ENCODE peak calls at places on chromosomes 16 and 17, in four cellular contexts. L is endodermal cell, W is bronchial epithelial cell, J is RWPE1. V is an unnamed sample.

GRCh38 chr16:49754495-49755290 is 101.2 kb downstream of the ZNF423 start:
- DNase-seq in L (peak; percentile 92), W (peak; percentile 12), J (no peak), V (no peak)

GRCh38 chr17:27384261-27384701 is 72.0 kb upstream of the KSR1 start:
- DNase-seq in L (peak; percentile 58), W (peak; percentile 97), J (peak; percentile 91), V (peak; percentile 97)

GRCh38 chr16:7492122-7492521 is 159.5 kb downstream of the RBFOX1 start:
- DNase-seq in L (no peak), W (no peak), J (no peak), V (no peak)

GRCh38 chr17:75096082-75096625 is 8.4 kb downstream of the SLC16A5 start:
- DNase-seq in L (peak; percentile 83), W (peak; percentile 98), J (peak; percentile 92), V (peak; percentile 99)

GRCh38 chr17:45997624-45998023 is 1.4 kb upstream of the STH start:
- DNase-seq in L (no peak), W (no peak), J (no peak), V (no peak)

GRCh38 chr17:57114085-57114673 is 29.1 kb downstream of the AKAP1 start:
- DNase-seq in L (peak; percentile 97), W (no peak), J (peak; percentile 48), V (no peak)

GRCh38 chr16:83651871-83652270 is 155.9 kb upstream of the HSBP1 start:
- DNase-seq in L (no peak), W (no peak), J (no peak), V (no peak)

GRCh38 chr16:27764427-27764826 is 214.5 kb downstream of the KATNIP start:
- DNase-seq in L (no peak), W (no peak), J (no peak), V (no peak)

GRCh38 chr17:50556803-50557202 is 3.7 kb upstream of the CACNA1G start:
- DNase-seq in L (no peak), W (no peak), J (no peak), V (no peak)

GRCh38 chr17:49817993-49818392 is 29.5 kb downstream of the KAT7 start:
- DNase-seq in L (no peak), W (no peak), J (no peak), V (no peak)

GRCh38 chr16:46822270-46822669 is 8.7 kb downstream of the C16orf87 start:
- DNase-seq in L (no peak), W (no peak), J (no peak), V (peak; percentile 46)

GRCh38 chr16:88830250-88830649 is 18.5 kb upstream of the APRT start:
- DNase-seq in L (no peak), W (no peak), J (no peak), V (no peak)

GRCh38 chr17:33192961-33193911 is 99.9 kb downstream of the ASIC2 start:
- DNase-seq in L (peak; percentile 70), W (no peak), J (no peak), V (peak; percentile 21)

GRCh38 chr16:72621651-72622050 is 426.3 kb downstream of the ZFHX3 start:
- DNase-seq in L (no peak), W (no peak), J (no peak), V (no peak)

GRCh38 chr16:56389554-56389953 is 35.8 kb downstream of the AMFR start:
- DNase-seq in L (no peak), W (peak; percentile 83), J (peak; percentile 25), V (peak; percentile 75)

GRCh38 chr17:37019117-37019744 is 70.5 kb downstream of the AATF start:
- DNase-seq in L (no peak), W (no peak), J (no peak), V (no peak)
- TF ChIP-seq CTCF in L (no peak), W (no peak), J (no peak), V (no peak)

DNA sequence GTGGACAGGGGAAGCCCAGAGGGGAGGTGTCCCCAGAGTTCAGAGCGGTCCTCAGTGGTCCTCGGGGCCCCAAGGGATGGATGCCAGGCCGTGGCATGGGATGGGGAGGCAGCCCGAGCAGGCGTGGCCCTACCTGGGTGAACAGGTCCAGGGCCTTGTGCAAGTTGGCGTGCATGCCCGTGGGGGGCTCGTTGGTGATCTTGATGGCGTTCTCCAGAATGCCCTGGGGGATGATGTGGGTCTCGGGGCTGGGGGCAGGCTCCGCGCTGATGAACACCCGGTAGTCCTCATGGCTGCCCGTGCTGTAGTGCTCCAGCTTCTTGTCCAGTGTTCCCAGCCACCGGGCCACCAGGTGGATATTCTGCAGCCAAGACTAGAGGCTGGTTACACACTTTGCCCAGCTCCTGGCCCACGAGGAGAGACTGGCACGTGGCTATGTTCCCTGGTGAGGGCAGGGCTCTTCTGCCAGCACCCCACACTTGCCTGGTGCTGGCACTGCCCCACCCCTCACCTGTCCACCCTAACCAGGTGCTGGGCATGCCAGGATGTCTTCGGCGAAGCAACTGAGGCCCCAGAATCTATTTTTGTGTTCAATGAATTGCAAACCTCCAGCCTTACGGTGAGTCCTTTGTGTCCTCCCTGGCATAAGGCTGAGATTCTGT is 59.2 kb downstream of the PGS1 start:
- DNase-seq in L (no peak), W (no peak), J (no peak), V (no peak)
- TF ChIP-seq CTCF in L (no peak), W (no peak), J (no peak), V (no peak)

GRCh38 chr16:1561836-1562235 is 28.4 kb downstream of the TMEM204 start:
- DNase-seq in L (no peak), W (no peak), J (no peak), V (no peak)

GRCh38 chr16:1565083-1565805 is 31.8 kb downstream of the TMEM204 start:
- DNase-seq in L (no peak), W (no peak), J (no peak), V (no peak)

GRCh38 chr16:1563786-1564185 is 30.3 kb downstream of the TMEM204 start:
- DNase-seq in L (no peak), W (no peak), J (no peak), V (no peak)

GRCh38 chr16:1561266-1561665 is 27.8 kb downstream of the TMEM204 start:
- DNase-seq in L (no peak), W (no peak), J (no peak), V (no peak)

DNA sequence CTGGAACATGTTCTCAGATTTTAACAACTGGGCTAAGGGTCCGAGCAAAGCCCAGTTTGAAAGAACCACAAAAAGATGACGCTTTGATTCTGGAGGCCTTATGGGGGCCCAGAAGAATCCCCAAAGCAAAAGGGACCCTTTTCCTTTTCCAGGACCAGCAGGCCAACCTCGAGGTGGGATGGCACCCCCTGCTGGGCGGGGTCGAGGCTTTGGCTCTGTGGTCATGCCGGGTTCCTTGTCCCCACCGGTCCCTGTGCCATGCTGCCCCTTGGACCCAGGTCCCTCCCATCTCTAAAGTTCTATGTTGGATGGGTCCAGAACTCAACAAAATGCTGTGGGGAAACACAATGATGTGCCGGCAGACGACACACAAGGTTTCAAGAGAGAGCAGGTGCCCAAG is 30.9 kb downstream of the TMEM204 start:
- DNase-seq in L (no peak), W (no peak), J (no peak), V (no peak)
- TF ChIP-seq CTCF in L (no peak), W (peak; percentile 23), J (no peak), V (no peak)

GRCh38 chr17:42253601-42254000 is 22.6 kb downstream of the STAT5B start:
- DNase-seq in L (no peak), W (no peak), J (no peak), V (no peak)

GRCh38 chr17:42252528-42253172 is 23.5 kb downstream of the STAT5B start:
- DNase-seq in L (no peak), W (peak; percentile 88), J (no peak), V (peak; percentile 52)

GRCh38 chr17:42249681-42250446 is 26.3 kb downstream of the STAT5B start:
- DNase-seq in L (no peak), W (no peak), J (no peak), V (no peak)

GRCh38 chr17:42253173-42253545 is 23.0 kb downstream of the STAT5B start:
- DNase-seq in L (no peak), W (no peak), J (no peak), V (no peak)

DNA sequence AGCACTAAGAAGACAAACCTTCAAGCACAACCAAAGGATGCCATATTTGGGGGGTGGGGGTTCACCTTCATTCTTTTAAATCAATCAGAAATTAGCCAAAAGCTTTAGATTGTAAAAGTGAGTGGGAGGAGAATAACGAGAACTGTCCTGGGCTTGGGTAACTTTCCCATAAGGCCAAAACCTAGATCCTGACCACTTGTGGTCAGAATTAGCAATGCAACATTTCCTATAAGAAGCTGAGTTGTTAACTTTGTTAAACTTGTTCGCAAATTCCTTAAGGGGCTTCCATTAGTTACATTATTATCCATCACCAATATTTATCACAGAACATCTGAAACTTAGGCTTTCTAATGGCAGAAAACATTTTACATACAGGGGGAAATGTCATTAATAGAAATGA is 25.1 kb downstream of the STAT5B start:
- DNase-seq in L (no peak), W (peak; percentile 17), J (no peak), V (no peak)
- TF ChIP-seq CTCF in L (peak; percentile 66), W (no peak), J (peak; percentile 15), V (no peak)

DNA sequence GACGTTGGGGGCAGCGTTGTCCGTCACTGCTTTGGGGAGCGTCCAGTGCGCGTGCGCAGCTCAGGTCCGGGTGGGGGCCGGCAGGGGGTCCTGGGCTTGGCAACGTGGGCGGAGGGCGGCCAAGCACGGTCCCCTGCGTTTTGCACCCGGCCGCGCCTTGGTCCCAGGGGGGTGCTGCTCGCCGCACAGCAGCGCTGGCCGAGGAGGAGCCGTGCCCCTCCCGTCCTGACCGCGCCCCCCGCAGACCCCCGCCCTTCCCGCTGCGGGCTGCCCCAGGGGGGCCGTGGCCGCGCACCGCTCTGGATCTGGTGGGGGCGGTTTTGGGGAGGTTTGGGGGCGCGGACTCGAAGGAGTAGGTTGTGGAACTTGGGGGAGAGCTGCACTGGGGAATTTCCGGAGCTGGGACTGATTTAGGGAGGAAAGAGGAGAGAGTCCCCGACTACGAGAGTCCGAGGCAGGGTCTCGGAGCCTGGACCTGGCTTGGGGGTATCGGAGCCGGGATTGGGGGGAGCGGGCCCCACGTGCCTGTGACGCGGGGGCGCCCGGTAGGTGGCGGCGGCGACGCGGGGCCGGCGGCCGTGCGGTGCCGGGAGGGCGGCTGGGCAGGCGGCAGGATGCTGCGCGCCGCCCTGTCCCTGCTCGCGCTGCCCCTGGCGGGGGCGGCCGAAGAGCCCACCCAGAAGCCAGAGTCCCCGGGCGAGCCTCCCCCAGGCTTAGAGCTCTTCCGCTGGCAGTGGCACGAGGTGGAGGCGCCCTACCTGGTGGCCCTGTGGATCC is at the start of gene SLC9A5:
- DNase-seq in L (peak; percentile 81), W (no peak), J (no peak), V (no peak)
- TF ChIP-seq CTCF in L (peak; percentile 54), W (peak; percentile 33), J (peak; percentile 28), V (no peak)

GRCh38 chr17:43999024-43999423 is 5.4 kb upstream of the NAGS start:
- DNase-seq in L (no peak), W (no peak), J (no peak), V (no peak)

GRCh38 chr17:43994272-43995149 is 9.9 kb upstream of the NAGS start:
- DNase-seq in L (peak; percentile 94), W (no peak), J (peak; percentile 63), V (peak; percentile 28)

GRCh38 chr17:43998552-43998951 is 5.9 kb upstream of the NAGS start:
- DNase-seq in L (no peak), W (no peak), J (no peak), V (peak; percentile 11)

GRCh38 chr17:43992641-43993040 is 11.8 kb upstream of the NAGS start:
- DNase-seq in L (no peak), W (no peak), J (no peak), V (no peak)

GRCh38 chr17:43995150-43995471 is 9.3 kb upstream of the NAGS start:
- DNase-seq in L (no peak), W (no peak), J (no peak), V (no peak)
- TF ChIP-seq CTCF in L (no peak), W (no peak), J (peak; percentile 61), V (no peak)

V was measured in mammary epithelial cell.